ENCODE peak calls at places on chromosomes 3 and 15, in five cellular contexts. Y is lower leg skin, M is fibroblast of mammary gland, G is heart left ventricle, J is neural progenitor cell. L is an unnamed sample.
A peak's percentile ranks its signal among the peaks of the same experiment; 100 is the strongest.

GRCh38 chr3:78143000-78143399 is 1103.1 kb downstream of the ROBO2 start:
- DNase-seq in Y (no peak), M (no peak), G (no peak), J (no peak), L (no peak)

GRCh38 chr3:128416578-128417150 is 50.0 kb downstream of the DNAJB8 start:
- DNase-seq in Y (no peak), M (peak; percentile 63), G (no peak), J (no peak), L (peak; percentile 29)

GRCh38 chr15:45476395-45476794 is 46.2 kb downstream of the SLC30A4 start:
- DNase-seq in Y (no peak), M (no peak), G (no peak), J (no peak), L (no peak)

GRCh38 chr3:75341324-75342067 is 322.6 kb upstream of the FRG2C start:
- DNase-seq in Y (peak; percentile 65), M (peak; percentile 5), G (no peak), J (peak; percentile 28), L (no peak)

GRCh38 chr3:79846148-79846933 is 78.5 kb upstream of the ROBO1 start:
- DNase-seq in Y (no peak), M (no peak), G (no peak), J (peak; percentile 24), L (no peak)

GRCh38 chr15:85154061-85154460 is 172.4 kb downstream of the PDE8A start:
- DNase-seq in Y (no peak), M (no peak), G (no peak), J (no peak), L (no peak)

GRCh38 chr3:149339931-149340309 is 6.5 kb upstream of the TM4SF18 start:
- DNase-seq in Y (peak; percentile 93), M (peak; percentile 95), G (peak; percentile 79), J (no peak), L (peak; percentile 98)

GRCh38 chr15:82995938-82996337 is 9.9 kb downstream of the RAMAC start:
- DNase-seq in Y (no peak), M (peak; percentile 11), G (no peak), J (no peak), L (no peak)

GRCh38 chr15:63104727-63105126 is 16.9 kb upstream of the LACTB start:
- DNase-seq in Y (peak; percentile 9), M (peak; percentile 84), G (no peak), J (no peak), L (peak; percentile 70)

GRCh38 chr3:25468866-25469319 is 40.8 kb downstream of the RARB start:
- DNase-seq in Y (peak; percentile 92), M (peak; percentile 75), G (peak; percentile 86), J (peak; percentile 32), L (peak; percentile 73)

GRCh38 chr3:184703657-184704056 is 8.2 kb downstream of the MAGEF1 start:
- DNase-seq in Y (no peak), M (no peak), G (no peak), J (no peak), L (no peak)

GRCh38 chr3:136982520-136983138 is 24.8 kb downstream of the IL20RB start:
- DNase-seq in Y (no peak), M (no peak), G (no peak), J (no peak), L (no peak)

GRCh38 chr15:80643296-80643965 is 51.7 kb upstream of the ABHD17C start:
- DNase-seq in Y (no peak), M (peak; percentile 81), G (no peak), J (no peak), L (no peak)

GRCh38 chr3:176920806-176921205 is 276.5 kb downstream of the TBL1XR1 start:
- DNase-seq in Y (no peak), M (no peak), G (no peak), J (no peak), L (no peak)

GRCh38 chr3:153052096-153052460 is 109.9 kb upstream of the RAP2B start:
- DNase-seq in Y (no peak), M (peak; percentile 92), G (no peak), J (no peak), L (peak; percentile 93)

GRCh38 chr3:177597325-177598109 is 400.2 kb upstream of the TBL1XR1 start:
- DNase-seq in Y (peak; percentile 88), M (peak; percentile 93), G (no peak), J (no peak), L (peak; percentile 98)

DNA sequence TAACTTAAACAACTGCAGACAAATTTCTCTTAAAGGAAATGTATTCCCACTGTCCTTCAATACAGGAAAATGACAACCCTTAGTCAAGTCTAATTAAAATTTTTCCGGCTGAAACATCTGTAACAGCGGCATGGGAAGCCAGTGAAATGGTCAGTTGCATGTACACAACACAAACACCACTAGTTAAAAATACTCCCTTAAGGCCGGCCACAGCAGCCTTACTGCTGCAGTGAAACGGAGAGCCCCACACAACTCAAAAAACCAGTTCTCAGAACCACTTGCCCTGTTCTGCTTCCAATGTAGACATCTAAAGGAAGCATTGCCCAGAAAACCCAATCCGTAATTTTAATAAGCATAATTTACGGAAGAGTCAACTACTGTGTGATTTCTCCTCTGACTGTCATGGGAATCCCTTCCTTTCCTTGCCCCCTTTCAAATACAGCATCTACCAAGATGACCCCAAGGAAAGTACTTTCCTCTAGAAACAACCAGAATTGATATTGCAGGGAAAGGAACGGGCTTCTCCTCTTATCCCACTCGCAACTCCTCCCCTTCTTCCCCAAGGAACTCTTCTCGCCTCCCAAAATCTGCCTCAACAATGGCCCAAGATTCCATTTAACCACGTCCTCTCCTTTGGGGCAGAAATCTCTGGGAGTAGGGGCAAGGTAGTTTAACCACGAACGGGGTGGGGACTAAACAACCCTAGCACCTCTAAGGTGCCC is 1.6 kb downstream of the FBN1 start:
- DNase-seq in Y (no peak), M (peak; percentile 34), G (no peak), J (peak; percentile 30), L (peak; percentile 64)
- H3K4me3 ChIP-seq in Y (peak overlapping the region; percentile 51), M (peak overlapping the region; percentile 81), G (peak overlapping the region; percentile 80), J (peak overlapping the region; percentile 63), L (peak overlapping the region; percentile 92)

DNA sequence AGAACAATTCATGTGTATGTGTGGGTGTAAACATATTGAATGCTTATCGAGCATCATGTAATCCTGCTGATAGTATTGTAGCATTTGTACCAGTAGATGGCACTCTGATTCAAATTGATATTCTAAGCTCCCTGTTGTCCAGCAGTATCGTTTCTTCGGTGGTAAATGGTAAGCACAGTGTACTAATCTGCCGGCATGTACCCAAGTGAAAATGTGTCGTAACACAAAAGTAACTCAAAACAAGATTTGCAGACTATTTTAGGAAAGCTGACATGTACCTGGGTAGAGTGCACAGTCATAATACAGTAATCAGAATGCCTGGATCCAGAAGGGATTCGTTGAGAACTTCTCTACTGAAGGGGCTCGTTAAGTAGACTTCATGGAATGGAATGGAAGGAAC is 31.7 kb upstream of the MNS1 start:
- DNase-seq in Y (no peak), M (peak; percentile 83), G (no peak), J (peak; percentile 66), L (peak; percentile 89)
- H3K4me3 ChIP-seq in Y (no peak overlapping the region), M (peak overlapping the region; percentile 18), G (no peak overlapping the region), J (no peak overlapping the region), L (peak overlapping the region; percentile 19)

GRCh38 chr3:157436583-157437300 is at the start of gene PTX3:
- DNase-seq in Y (no peak), M (peak; percentile 96), G (no peak), J (peak; percentile 51), L (peak; percentile 97)
- H3K4me3 ChIP-seq in Y (peak within 1 kb of the TSS; percentile 33), M (peak within 1 kb of the TSS; percentile 78), G (peak within 1 kb of the TSS; percentile 59), J (peak within 1 kb of the TSS; percentile 61), L (peak within 1 kb of the TSS; percentile 89)

GRCh38 chr3:133896002-133896761 is 500 bp upstream of the RAB6B start:
- DNase-seq in Y (no peak), M (no peak), G (no peak), J (peak; percentile 50), L (peak; percentile 2)
- H3K4me3 ChIP-seq in Y (peak overlapping the region; percentile 51), M (peak overlapping the region; percentile 45), G (peak overlapping the region; percentile 79), J (peak overlapping the region; percentile 97), L (peak overlapping the region; percentile 68)

DNA sequence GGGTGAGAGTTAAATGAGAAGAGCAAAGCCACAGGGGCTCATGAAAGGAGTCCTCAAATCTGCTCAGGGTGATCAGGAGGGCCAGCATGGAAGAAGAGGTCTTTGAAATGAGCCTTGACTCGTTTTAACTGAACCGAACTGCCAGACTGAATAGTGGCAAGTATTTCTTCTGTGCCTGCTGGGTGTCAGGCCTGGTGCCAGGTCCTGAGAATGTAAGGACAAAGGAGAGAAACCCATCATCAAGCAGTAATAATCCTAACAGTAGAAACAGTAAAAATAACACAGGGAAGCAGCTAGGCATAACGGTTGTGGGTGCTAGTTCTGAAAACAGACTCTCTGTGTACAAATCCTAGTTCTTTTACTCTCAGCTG is 40.4 kb upstream of the SMAD3 start:
- DNase-seq in Y (peak; percentile 56), M (no peak), G (no peak), J (no peak), L (no peak)
- H3K4me3 ChIP-seq in Y (no peak overlapping the region), M (no peak overlapping the region), G (no peak overlapping the region), J (no peak overlapping the region), L (no peak overlapping the region)

GRCh38 chr3:126357299-126358037 is at the start of gene KLF15:
- DNase-seq in Y (peak; percentile 98), M (peak; percentile 72), G (peak; percentile 93), J (peak; percentile 97), L (peak; percentile 68)
- H3K4me3 ChIP-seq in Y (peak within 1 kb of the TSS; percentile 51), M (peak within 1 kb of the TSS; percentile 55), G (peak within 1 kb of the TSS; percentile 93), J (peak within 1 kb of the TSS; percentile 70), L (peak within 1 kb of the TSS; percentile 79)

GRCh38 chr3:166201476-166201875 is 364.3 kb upstream of the BCHE start:
- DNase-seq in Y (no peak), M (no peak), G (no peak), J (no peak), L (no peak)

GRCh38 chr3:166190360-166190759 is 353.1 kb upstream of the BCHE start:
- DNase-seq in Y (no peak), M (peak; percentile 18), G (no peak), J (peak; percentile 54), L (peak; percentile 48)

GRCh38 chr3:166199491-166199890 is 362.3 kb upstream of the BCHE start:
- DNase-seq in Y (no peak), M (no peak), G (no peak), J (no peak), L (no peak)

GRCh38 chr3:166191406-166191805 is 354.2 kb upstream of the BCHE start:
- DNase-seq in Y (no peak), M (no peak), G (no peak), J (no peak), L (no peak)

GRCh38 chr3:166195808-166196207 is 358.6 kb upstream of the BCHE start:
- DNase-seq in Y (no peak), M (no peak), G (no peak), J (no peak), L (no peak)
- H3K4me3 ChIP-seq in Y (no peak overlapping the region), M (no peak overlapping the region), G (no peak overlapping the region), J (no peak overlapping the region), L (no peak overlapping the region)